ENCODE peak calls at places on chromosomes 5 and 9, in ten cellular contexts. D is naive thymus-derived CD4-positive, alpha-beta T cell; Z is M059J; I is occipital lobe; A is AML-193; T is AG08395; K is stimulated activated CD4-positive, alpha-beta T cell treated with anti-CD3 and anti-CD28 coated beads, TNF-alpha, amount 100 ng/mL, for 4 hours; R is NCI-H1105 treated with DMSO at 0.1 percent for 48 hours; S is stomach; W is ACHN. F is an unnamed sample.

GRCh38 chr5:161851691-161852299 is 3.9 kb downstream of the GABRA1 start:
- DNase-seq in D (no peak), Z (no peak), I (no peak), A (peak; percentile 3), T (no peak), K (no peak), R (peak; percentile 24), S (no peak), W (peak; percentile 2), F (peak; percentile 35)

GRCh38 chr9:93295456-93296076 is 111.6 kb downstream of the WNK2 start:
- DNase-seq in D (no peak), Z (no peak), I (no peak), A (no peak), T (no peak), K (no peak), R (no peak), S (no peak), W (no peak), F (no peak)

GRCh38 chr5:39253211-39253610 is 33.8 kb upstream of the FYB1 start:
- DNase-seq in D (no peak), Z (peak; percentile 58), I (no peak), A (no peak), T (peak; percentile 42), K (no peak), R (no peak), S (no peak), W (no peak), F (no peak)

GRCh38 chr5:179700401-179700918 is 1.7 kb downstream of the CANX start:
- DNase-seq in D (no peak), Z (no peak), I (no peak), A (peak; percentile 41), T (no peak), K (no peak), R (no peak), S (no peak), W (no peak), F (no peak)

GRCh38 chr5:103060414-103060954 is 59.5 kb downstream of the GIN1 start:
- DNase-seq in D (no peak), Z (no peak), I (no peak), A (no peak), T (no peak), K (no peak), R (no peak), S (no peak), W (no peak), F (no peak)

GRCh38 chr5:620152-620551 is 8.0 kb downstream of the CEP72 start:
- DNase-seq in D (no peak), Z (no peak), I (no peak), A (no peak), T (no peak), K (no peak), R (no peak), S (no peak), W (no peak), F (no peak)

GRCh38 chr5:123120197-123120596 is 31.2 kb downstream of the PRDM6 start:
- DNase-seq in D (no peak), Z (peak; percentile 25), I (no peak), A (no peak), T (peak; percentile 19), K (no peak), R (no peak), S (no peak), W (peak; percentile 8), F (peak; percentile 25)

GRCh38 chr9:2158111-2158610 is 143.0 kb downstream of the SMARCA2 start:
- DNase-seq in D (peak; percentile 58), Z (peak; percentile 39), I (peak; percentile 6), A (peak; percentile 81), T (peak; percentile 40), K (peak; percentile 6), R (peak; percentile 25), S (peak; percentile 53), W (peak; percentile 72), F (peak; percentile 81)

GRCh38 chr5:138230261-138230660 is 17.1 kb upstream of the CDC23 start:
- DNase-seq in D (no peak), Z (peak; percentile 87), I (no peak), A (no peak), T (peak; percentile 57), K (no peak), R (no peak), S (peak; percentile 31), W (no peak), F (no peak)

GRCh38 chr9:108105885-108106284 is 616.3 kb upstream of the KLF4 start:
- DNase-seq in D (no peak), Z (no peak), I (no peak), A (no peak), T (no peak), K (no peak), R (no peak), S (no peak), W (no peak), F (peak; percentile 25)

GRCh38 chr9:71812385-71812784 is 44.1 kb upstream of the CEMIP2 start:
- DNase-seq in D (no peak), Z (peak; percentile 17), I (peak; percentile 45), A (no peak), T (peak; percentile 38), K (no peak), R (no peak), S (no peak), W (no peak), F (peak; percentile 53)

GRCh38 chr9:14205463-14205862 is 108.5 kb downstream of the NFIB start:
- DNase-seq in D (no peak), Z (peak; percentile 78), I (no peak), A (no peak), T (peak; percentile 61), K (no peak), R (peak; percentile 36), S (no peak), W (peak; percentile 47), F (no peak)

GRCh38 chr9:121283072-121283398 is 15.1 kb downstream of the GSN start:
- DNase-seq in D (no peak), Z (no peak), I (no peak), A (no peak), T (no peak), K (no peak), R (no peak), S (no peak), W (no peak), F (no peak)

GRCh38 chr9:131690462-131690861 is 49.4 kb downstream of the RAPGEF1 start:
- DNase-seq in D (no peak), Z (no peak), I (no peak), A (no peak), T (no peak), K (no peak), R (no peak), S (no peak), W (no peak), F (no peak)

GRCh38 chr9:133889498-133890301 is 102.4 kb downstream of the VAV2 start:
- DNase-seq in D (no peak), Z (peak; percentile 68), I (no peak), A (no peak), T (peak; percentile 17), K (no peak), R (no peak), S (no peak), W (no peak), F (no peak)

GRCh38 chr5:179378116-179378440 is 32.8 kb upstream of the ADAMTS2 start:
- DNase-seq in D (no peak), Z (no peak), I (no peak), A (no peak), T (no peak), K (no peak), R (no peak), S (no peak), W (no peak), F (no peak)

GRCh38 chr9:14992516-14992915 is 82.3 kb upstream of the FREM1 start:
- DNase-seq in D (no peak), Z (peak; percentile 0), I (no peak), A (no peak), T (no peak), K (no peak), R (peak; percentile 60), S (no peak), W (no peak), F (no peak)

GRCh38 chr5:160438316-160439204 is 16.9 kb downstream of the PTTG1 start:
- DNase-seq in D (peak; percentile 54), Z (peak; percentile 68), I (peak; percentile 38), A (peak; percentile 64), T (peak; percentile 77), K (peak; percentile 31), R (peak; percentile 56), S (peak; percentile 52), W (peak; percentile 54), F (peak; percentile 80)

GRCh38 chr9:7273575-7273974 is 515.8 kb downstream of the KDM4C start:
- DNase-seq in D (no peak), Z (peak; percentile 14), I (peak; percentile 3), A (no peak), T (peak; percentile 34), K (no peak), R (no peak), S (no peak), W (no peak), F (peak; percentile 28)

GRCh38 chr5:68898961-68899471 is 194.8 kb upstream of the SLC30A5 start:
- DNase-seq in D (no peak), Z (peak; percentile 87), I (peak; percentile 2), A (no peak), T (peak; percentile 70), K (no peak), R (peak; percentile 26), S (no peak), W (no peak), F (no peak)

GRCh38 chr9:12539602-12540001 is 153.6 kb upstream of the TYRP1 start:
- DNase-seq in D (no peak), Z (no peak), I (no peak), A (no peak), T (no peak), K (no peak), R (no peak), S (no peak), W (no peak), F (no peak)

GRCh38 chr5:34452170-34452828 is 203.8 kb upstream of the RAI14 start:
- DNase-seq in D (no peak), Z (peak; percentile 39), I (no peak), A (no peak), T (peak; percentile 28), K (no peak), R (no peak), S (no peak), W (no peak), F (peak; percentile 66)

GRCh38 chr9:26462213-26462612 is 430.4 kb downstream of the CAAP1 start:
- DNase-seq in D (no peak), Z (peak; percentile 13), I (no peak), A (no peak), T (no peak), K (no peak), R (no peak), S (no peak), W (peak; percentile 9), F (no peak)

GRCh38 chr5:72503888-72504491 is 3.2 kb downstream of the ZNF366 start:
- DNase-seq in D (no peak), Z (peak; percentile 91), I (no peak), A (no peak), T (peak; percentile 54), K (no peak), R (no peak), S (no peak), W (peak; percentile 12), F (no peak)

GRCh38 chr5:40681351-40682311 is 1.9 kb downstream of the PTGER4 start:
- DNase-seq in D (peak; percentile 52), Z (no peak), I (no peak), A (peak; percentile 40), T (peak; percentile 20), K (no peak), R (no peak), S (peak; percentile 44), W (no peak), F (no peak)

GRCh38 chr5:151447174-151448037 is at the start of gene SLC36A1:
- DNase-seq in D (peak; percentile 85), Z (peak; percentile 87), I (peak; percentile 89), A (peak; percentile 86), T (peak; percentile 93), K (peak; percentile 93), R (peak; percentile 83), S (peak; percentile 96), W (peak; percentile 86), F (peak; percentile 87)

GRCh38 chr5:140240987-140241706 is 61.8 kb downstream of the PFDN1 start:
- DNase-seq in D (no peak), Z (peak; percentile 92), I (peak; percentile 95), A (no peak), T (peak; percentile 93), K (no peak), R (peak; percentile 32), S (peak; percentile 89), W (peak; percentile 91), F (peak; percentile 95)

GRCh38 chr5:177071671-177072385 is 14.9 kb upstream of the FGFR4 start:
- DNase-seq in D (peak; percentile 58), Z (peak; percentile 81), I (peak; percentile 50), A (peak; percentile 76), T (peak; percentile 76), K (peak; percentile 24), R (peak; percentile 48), S (peak; percentile 77), W (peak; percentile 83), F (peak; percentile 87)

F was measured in SK-MEL-5.